ENCODE peak calls at places on chromosome 20, in four cellular contexts. I is nephron progenitor cell, J is thoracic aorta, F is right lobe of liver. A is an unnamed sample.

GRCh38 chr20:10970109-10970508 is 296.3 kb upstream of the JAG1 start:
- DNase-seq in I (no peak), F (no peak), J (no peak), A (no peak)

GRCh38 chr20:54025166-54025835 is 45.1 kb downstream of the BCAS1 start:
- DNase-seq in F (no peak), J (no peak), I (peak; percentile 43), A (no peak)

GRCh38 chr20:24745206-24745605 is 203.9 kb upstream of the CST7 start:
- DNase-seq in I (no peak), J (no peak), F (no peak), A (no peak)

GRCh38 chr20:3786126-3786484 is 435 bp downstream of the CENPB start:
- DNase-seq in J (no peak), F (peak; percentile 59), I (peak; percentile 48), A (peak; percentile 83)

GRCh38 chr20:47929368-47930115 is 144.3 kb upstream of the SULF2 start:
- DNase-seq in I (no peak), J (no peak), F (no peak), A (no peak)

GRCh38 chr20:39038495-39038894 is 76.4 kb downstream of the DHX35 start:
- DNase-seq in F (no peak), J (no peak), I (no peak), A (no peak)

GRCh38 chr20:25490656-25491445 is 83.4 kb downstream of the GINS1 start:
- DNase-seq in J (no peak), I (no peak), F (no peak), A (no peak)

GRCh38 chr20:4519530-4519929 is 202.2 kb upstream of the PRND start:
- DNase-seq in F (no peak), I (peak; percentile 37), J (no peak), A (no peak)

GRCh38 chr20:62350098-62350628 is 16.9 kb downstream of the LAMA5 start:
- DNase-seq in J (no peak), I (no peak), F (no peak), A (no peak)

GRCh38 chr20:52083627-52084232 is 107.8 kb downstream of the ZFP64 start:
- DNase-seq in J (no peak), I (peak; percentile 70), F (no peak), A (no peak)

GRCh38 chr20:2380601-2381000 is at the start of gene TGM6:
- DNase-seq in I (no peak), J (no peak), F (no peak), A (no peak)

GRCh38 chr20:15158438-15158990 is 821.1 kb upstream of the FLRT3 start:
- DNase-seq in J (no peak), F (no peak), I (no peak), A (no peak)

GRCh38 chr20:18715564-18715963 is 98.0 kb upstream of the SCP2D1 start:
- DNase-seq in J (no peak), F (no peak), I (no peak), A (no peak)

GRCh38 chr20:42350521-42350920 is 732.3 kb upstream of the CHD6 start:
- DNase-seq in J (no peak), I (no peak), F (no peak), A (no peak)

GRCh38 chr20:33689973-33690372 is 3.8 kb upstream of the E2F1 start:
- DNase-seq in I (no peak), F (no peak), J (no peak), A (no peak)

GRCh38 chr20:58702859-58703648 is 10.5 kb downstream of the NPEPL1 start:
- DNase-seq in I (no peak), J (no peak), F (peak; percentile 24), A (peak; percentile 69)
- TF ChIP-seq CTCF in I (no peak), J (peak; percentile 17), F (no peak), A (no peak)

DNA sequence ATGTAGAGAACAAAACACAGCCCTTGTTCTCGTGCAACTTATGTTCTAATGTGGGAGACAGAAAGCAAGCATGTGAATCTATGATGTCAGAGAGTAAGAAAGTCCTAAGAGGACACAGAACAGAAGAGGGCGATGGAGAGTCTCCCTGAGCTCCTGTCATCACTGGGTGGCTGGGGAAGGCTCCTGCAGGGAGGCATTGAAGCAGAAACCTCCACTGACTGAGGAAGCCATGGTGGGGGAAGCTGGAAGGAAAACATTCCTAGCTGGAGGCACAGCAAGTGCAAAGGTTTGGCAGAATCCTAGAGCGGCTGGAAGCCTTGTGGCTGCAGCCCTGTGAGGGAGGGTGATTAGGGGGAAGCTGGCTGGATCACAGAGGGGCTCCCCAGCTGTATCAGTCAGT is 248.0 kb downstream of the CDH26 start:
- DNase-seq in I (peak; percentile 41), J (no peak), F (no peak), A (no peak)
- TF ChIP-seq CTCF in I (peak; percentile 26), J (no peak), F (peak; percentile 34), A (no peak)

GRCh38 chr20:22732751-22733150 is 148.4 kb upstream of the FOXA2 start:
- DNase-seq in I (no peak), J (no peak), F (no peak), A (no peak)
- TF ChIP-seq CTCF in I (no peak), J (no peak), F (no peak), A (no peak)

GRCh38 chr20:50281831-50282591 is 91.4 kb downstream of the CEBPB start:
- DNase-seq in I (peak; percentile 34), F (peak; percentile 48), J (no peak), A (no peak)

GRCh38 chr20:50283370-50283769 is 92.7 kb downstream of the CEBPB start:
- DNase-seq in J (no peak), F (no peak), I (no peak), A (no peak)

GRCh38 chr20:50280851-50281655 is 90.4 kb downstream of the CEBPB start:
- DNase-seq in J (no peak), I (no peak), F (no peak), A (no peak)

GRCh38 chr20:50283922-50284810 is 93.5 kb downstream of the CEBPB start:
- DNase-seq in J (no peak), I (no peak), F (peak; percentile 88), A (no peak)

DNA sequence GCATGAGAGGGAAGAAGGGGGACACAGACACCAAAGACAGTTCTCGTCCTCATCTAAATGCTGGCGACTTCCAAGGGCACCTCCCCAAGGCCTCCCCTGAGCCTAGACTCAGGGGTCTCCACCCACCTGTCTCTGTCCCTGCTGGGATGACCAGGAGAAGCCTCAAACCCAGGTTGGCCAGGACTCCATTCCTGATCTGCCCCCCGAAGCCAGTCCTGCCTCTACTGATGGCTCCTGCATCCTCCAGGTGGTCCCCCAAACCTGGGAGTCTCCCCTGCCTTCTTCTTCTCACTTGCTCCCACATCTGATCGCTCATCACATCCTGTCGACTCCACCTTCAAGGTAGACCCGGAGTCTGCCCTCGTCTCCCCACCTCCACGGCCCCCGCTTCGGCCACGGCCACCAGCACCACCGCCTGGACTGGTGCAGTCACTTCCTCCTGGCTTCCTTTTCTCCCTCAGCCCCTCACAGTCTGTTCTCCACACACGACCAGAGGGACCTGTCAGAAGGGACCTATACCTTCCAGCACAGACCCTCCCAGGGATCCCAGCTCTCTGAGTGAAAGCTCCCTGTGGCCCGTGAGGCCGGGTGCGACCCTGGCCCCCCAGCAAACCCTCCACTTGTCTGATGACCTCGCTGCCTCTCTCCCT is 92.1 kb downstream of the CEBPB start:
- DNase-seq in I (no peak), F (peak; percentile 47), J (no peak), A (no peak)
- TF ChIP-seq CTCF in I (no peak), F (no peak), J (no peak), A (no peak)

GRCh38 chr20:55417797-55418196 is 587.5 kb downstream of the CBLN4 start:
- DNase-seq in J (no peak), F (no peak), I (no peak), A (no peak)

GRCh38 chr20:55415567-55416142 is 589.7 kb downstream of the CBLN4 start:
- DNase-seq in J (no peak), F (no peak), I (no peak), A (no peak)
- TF ChIP-seq CTCF in J (peak; percentile 29), F (peak; percentile 56), I (peak; percentile 37), A (no peak)